ENCODE peak calls at places on chromosomes 13 and 19, in five cellular contexts. K is aorta, S is heart left ventricle, B is GM12878, P is cardiac muscle cell. W is an unnamed sample. For H3K9me3, H3K4me1 and H3K36me3, the result is how much of the 10 kb centered on the place peaks cover.

GRCh38 chr19:10514211-10515145 is 2.8 kb downstream of the S1PR5 start:
- DNase-seq in P (peak), K (no peak), S (no peak), B (no peak), W (no peak)

GRCh38 chr13:80454245-80454644 is 113.3 kb upstream of the SPRY2 start:
- DNase-seq in P (no peak), B (peak), K (no peak), S (no peak), W (no peak)

GRCh38 chr13:106471957-106472543 is 63.4 kb downstream of the EFNB2 start:
- DNase-seq in S (no peak), K (peak), B (no peak), P (peak), W (no peak)

GRCh38 chr13:48318014-48318713 is 14.6 kb downstream of the RB1 start:
- DNase-seq in K (peak), S (peak), B (no peak), P (no peak), W (no peak)

GRCh38 chr19:52221831-52222375 is 32.1 kb downstream of the PPP2R1A start:
- DNase-seq in B (no peak), P (no peak), K (no peak), S (no peak), W (no peak)

GRCh38 chr19:42465827-42466280 is 23.1 kb upstream of the CXCL17 start:
- DNase-seq in P (no peak), K (no peak), B (peak), S (no peak), W (no peak)

GRCh38 chr13:41463823-41464602 is 6.7 kb downstream of the RGCC start:
- DNase-seq in P (no peak), S (no peak), B (peak), K (no peak), W (no peak)

GRCh38 chr19:10760268-10760944 is 42.5 kb downstream of the DNM2 start:
- DNase-seq in P (peak), B (no peak), S (peak), K (no peak), W (no peak)

GRCh38 chr13:110757296-110757695 is 43.8 kb downstream of the ING1 start:
- DNase-seq in K (no peak), S (no peak), B (no peak), P (no peak), W (no peak)

GRCh38 chr19:17606786-17607185 is 51.3 kb downstream of the COLGALT1 start:
- DNase-seq in K (no peak), S (no peak), P (no peak), B (no peak), W (no peak)

GRCh38 chr13:76012091-76012721 is 376.1 kb downstream of the LMO7 start:
- DNase-seq in B (no peak), S (no peak), P (no peak), K (no peak), W (no peak)
- H3K9me3 ChIP-seq in B (under half), S (under half), P (under half), K (under half), W (under half)

GRCh38 chr19:12237143-12237839 is 57.4 kb downstream of the ZNF44 start:
- DNase-seq in S (no peak), B (no peak), P (no peak), K (no peak), W (no peak)
- H3K4me1 ChIP-seq in S (under half), B (under half), P (under half), K (under half), W (under half)

DNA sequence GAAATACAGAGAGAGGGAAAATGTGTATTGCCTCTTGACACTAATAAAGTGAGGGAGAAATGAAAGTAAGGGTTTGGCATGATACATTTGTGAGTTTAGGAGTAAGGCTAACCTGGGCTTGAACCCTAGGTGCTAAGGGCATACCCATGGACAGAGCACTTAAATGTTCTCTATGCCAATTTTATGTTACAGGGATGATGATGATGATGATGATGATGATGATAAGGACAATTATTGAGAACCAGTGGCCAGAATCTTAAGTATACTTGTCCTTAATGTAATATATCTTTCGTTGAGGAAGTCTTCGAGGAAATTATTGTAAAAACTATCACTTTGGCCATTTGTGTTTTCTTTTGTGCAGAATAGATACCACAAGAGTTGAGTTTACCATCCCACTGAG is 33.2 kb downstream of the DPY19L3 start:
- DNase-seq in B (no peak), S (no peak), K (no peak), P (no peak), W (no peak)
- H3K36me3 ChIP-seq in B (under half), S (half or more), K (under half), P (under half), W (under half)

DNA sequence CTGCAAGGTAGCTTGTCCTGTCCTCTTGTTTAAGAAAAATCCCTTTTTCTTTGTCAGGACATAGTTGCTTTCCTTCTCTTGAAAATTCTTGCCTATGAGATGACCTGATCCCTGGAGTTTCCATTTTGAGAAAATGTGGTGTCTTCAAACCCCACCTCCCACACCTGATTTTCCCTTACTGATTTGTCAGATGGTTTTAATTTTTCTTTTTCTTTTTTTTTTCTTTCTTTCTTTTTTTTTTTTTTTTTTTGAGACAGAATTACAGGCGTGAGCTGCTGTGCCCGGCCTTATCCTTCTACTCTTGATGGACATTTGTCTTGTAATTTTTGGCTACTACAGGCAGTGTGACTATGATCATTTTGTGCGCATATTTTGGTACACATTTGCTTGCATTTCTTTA is 1.2 kb downstream of the ZNF345 start:
- DNase-seq in P (no peak), K (no peak), B (no peak), S (no peak), W (no peak)
- H3K9me3 ChIP-seq in P (under half), K (under half), B (under half), S (under half), W (under half)

DNA sequence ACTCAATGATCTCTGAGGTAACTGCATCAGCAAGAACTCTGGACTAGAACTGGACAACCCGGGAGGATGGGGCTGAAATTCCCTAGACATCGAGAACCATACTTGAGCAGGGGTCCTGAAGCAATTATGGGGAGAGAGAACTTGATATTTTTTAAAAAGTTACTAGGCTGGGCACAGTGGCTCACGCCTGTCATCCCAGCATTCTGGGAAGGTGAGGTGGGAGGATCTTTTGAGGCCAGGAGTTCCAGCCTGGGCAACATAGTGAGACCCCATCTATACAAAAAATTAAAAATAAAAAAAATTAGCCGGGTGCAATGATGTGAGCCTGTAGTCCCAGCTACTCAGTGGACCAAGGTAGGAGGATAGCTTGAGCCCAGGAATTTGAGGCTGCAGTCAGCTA is 2.3 kb upstream of the DNAJB1 start:
- DNase-seq in P (no peak), B (no peak), S (no peak), K (no peak), W (no peak)
- H3K4me1 ChIP-seq in P (under half), B (under half), S (under half), K (under half), W (under half)

GRCh38 chr19:8461891-8462290 is 17.1 kb downstream of the HNRNPM start:
- DNase-seq in K (no peak), B (no peak), P (no peak), S (no peak), W (no peak)
- H3K36me3 ChIP-seq in K (under half), B (half or more), P (under half), S (half or more), W (under half)

GRCh38 chr19:23366437-23366836 is 28.8 kb downstream of the ZNF91 start:
- DNase-seq in S (no peak), B (no peak), K (no peak), P (no peak), W (no peak)
- H3K9me3 ChIP-seq in S (under half), B (under half), K (under half), P (under half), W (half or more)

DNA sequence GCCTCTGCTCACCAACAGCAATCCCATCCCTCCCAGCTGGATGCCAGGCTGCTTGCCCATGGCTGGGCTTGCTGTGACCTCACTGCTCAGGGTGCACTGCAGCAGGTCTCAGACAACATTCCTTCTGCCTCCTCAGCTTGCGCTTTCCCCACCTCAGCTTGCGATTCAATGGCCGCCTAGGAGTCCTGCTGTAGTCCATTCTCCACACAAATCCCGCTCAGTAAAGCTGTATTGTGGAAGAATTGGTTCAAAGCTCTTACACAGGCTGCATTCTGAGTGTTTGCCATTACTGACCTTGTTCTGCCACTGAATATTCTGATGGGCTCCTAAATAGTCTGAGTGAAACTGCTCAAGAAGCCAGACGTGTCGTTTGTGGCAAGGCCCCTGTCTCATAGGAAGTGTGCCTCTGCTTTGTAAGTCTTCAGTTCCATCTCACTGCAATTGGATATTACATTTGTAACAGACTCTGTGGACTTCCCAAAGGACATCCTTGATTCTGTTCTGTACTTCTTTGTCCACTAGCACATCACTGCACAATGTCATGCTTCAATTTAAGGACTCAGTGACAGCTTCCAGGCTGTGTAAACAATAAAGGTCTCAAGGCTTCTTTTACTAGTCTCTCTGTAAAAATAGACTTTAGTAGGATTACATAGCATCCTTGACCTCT is 49.8 kb downstream of the KATNAL1 start:
- DNase-seq in B (no peak), S (no peak), P (peak), K (no peak), W (no peak)
- H3K4me1 ChIP-seq in B (under half), S (under half), P (under half), K (under half), W (under half)

DNA sequence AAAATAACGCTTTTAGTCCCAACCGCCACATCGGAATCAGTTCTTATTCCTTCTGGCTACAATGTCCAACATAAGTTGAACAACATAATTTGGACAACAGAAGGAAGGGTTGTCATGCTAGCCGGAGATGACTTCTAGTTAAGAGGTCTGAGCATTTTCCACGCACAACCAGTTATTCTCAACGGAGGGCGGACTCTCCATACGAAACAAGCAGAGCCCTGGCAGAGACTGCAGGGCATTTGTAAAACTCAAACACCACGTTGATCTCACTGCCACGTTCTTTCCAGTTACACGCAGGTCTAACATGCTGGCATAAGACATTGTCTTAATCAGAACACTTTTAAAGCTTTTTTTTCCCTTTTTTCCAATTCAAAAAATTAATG is 38.3 kb upstream of the DCUN1D2 start:
- DNase-seq in K (no peak), S (no peak), P (peak), B (no peak), W (no peak)
- H3K36me3 ChIP-seq in K (under half), S (half or more), P (under half), B (under half), W (half or more)